ENCODE peak calls at places on chromosome 11, in nine cellular contexts. E, J, G, A, W, I, C, Q and S are unnamed samples.

GRCh38 chr11:78033040-78033439 is 10.0 kb upstream of the KCTD14 start:
- DNase-seq in G (no peak), C (no peak), I (no peak), J (no peak), E (no peak), Q (no peak), W (no peak), A (no peak), S (no peak)

GRCh38 chr11:11843233-11843632 is 1.5 kb downstream of the USP47 start:
- DNase-seq in E (no peak), C (peak; percentile 19), I (peak; percentile 94), J (peak; percentile 11), G (no peak), A (no peak), Q (no peak), W (no peak), S (peak; percentile 15)

GRCh38 chr11:17389957-17390649 is 1.6 kb upstream of the KCNJ11 start:
- DNase-seq in E (no peak), A (no peak), I (no peak), J (no peak), C (no peak), G (no peak), Q (no peak), W (no peak), S (no peak)

GRCh38 chr11:67302571-67303131 is 679 bp upstream of the SSH3 start:
- DNase-seq in W (no peak), G (no peak), I (peak; percentile 10), Q (no peak), J (peak; percentile 78), A (peak; percentile 80), C (no peak), E (peak; percentile 67), S (no peak)

GRCh38 chr11:71927813-71928738 is at the start of gene XNDC1N:
- DNase-seq in G (peak; percentile 47), Q (peak; percentile 7), E (peak; percentile 85), C (peak; percentile 89), A (peak; percentile 86), W (no peak), I (peak; percentile 90), J (peak; percentile 91), S (peak; percentile 77)

GRCh38 chr11:120102862-120103118 is 35.1 kb downstream of the TRIM29 start:
- DNase-seq in Q (no peak), A (no peak), C (no peak), E (no peak), I (no peak), W (no peak), G (no peak), J (peak; percentile 33), S (no peak)

GRCh38 chr11:68143310-68143689 is 22.1 kb upstream of the CHKA start:
- DNase-seq in I (no peak), E (no peak), C (no peak), Q (no peak), W (no peak), J (no peak), A (no peak), G (no peak), S (no peak)

GRCh38 chr11:117618956-117619355 is 178.1 kb downstream of the DSCAML1 start:
- DNase-seq in G (no peak), J (peak; percentile 58), E (no peak), A (peak; percentile 57), W (no peak), C (no peak), Q (no peak), I (no peak), S (no peak)

GRCh38 chr11:107564877-107565218 is 687 bp downstream of the ALKBH8 start:
- DNase-seq in G (no peak), I (no peak), Q (no peak), E (no peak), A (no peak), C (no peak), J (no peak), W (no peak), S (no peak)

GRCh38 chr11:103609117-103610066 is 427.0 kb upstream of the DDI1 start:
- DNase-seq in G (no peak), W (no peak), J (no peak), C (peak; percentile 25), A (no peak), E (no peak), I (peak; percentile 96), Q (no peak), S (no peak)

GRCh38 chr11:11842426-11843008 is 745 bp downstream of the USP47 start:
- DNase-seq in C (peak; percentile 66), I (peak; percentile 86), G (peak; percentile 23), Q (no peak), A (peak; percentile 80), W (no peak), E (peak; percentile 62), J (peak; percentile 73), S (peak; percentile 62)

DNA sequence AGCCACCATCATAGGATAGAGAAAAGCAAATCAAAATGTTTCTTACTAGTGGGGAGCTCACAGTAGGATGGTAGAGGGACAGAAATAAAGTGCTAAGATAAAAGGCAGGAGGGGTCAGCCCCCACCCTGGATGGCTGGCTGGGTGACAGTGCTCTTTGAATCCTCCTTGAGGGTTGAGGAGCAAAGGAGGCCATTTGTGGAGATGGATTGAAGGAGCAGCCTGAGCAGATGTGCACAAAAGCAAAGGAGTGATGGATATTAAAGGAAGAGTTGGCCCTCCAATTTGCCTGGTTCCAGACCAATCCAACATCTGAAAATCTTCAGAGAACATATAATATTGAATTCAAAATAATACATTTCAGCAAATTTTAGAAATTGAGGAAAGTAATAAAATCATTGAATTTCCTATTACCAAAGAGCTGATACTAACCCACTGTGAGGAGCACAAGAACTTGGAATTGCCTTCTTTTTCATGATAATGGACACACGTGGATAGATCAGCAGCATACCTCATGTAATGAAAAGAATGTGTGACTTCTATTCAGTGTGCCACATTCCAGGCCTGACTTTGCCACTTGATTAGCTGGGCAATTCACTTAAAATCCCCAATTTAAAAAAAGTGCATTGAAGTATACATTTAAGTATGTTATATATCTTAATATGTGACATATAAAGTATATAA is 287.0 kb downstream of the FAT3 start:
- DNase-seq in I (no peak), E (no peak), J (peak; percentile 32), G (no peak), Q (no peak), W (no peak), A (no peak), C (no peak), S (no peak)
- H3K27ac ChIP-seq in I (no peak overlapping the region), E (no peak overlapping the region), J (no peak overlapping the region), G (no peak overlapping the region), Q (no peak overlapping the region), W (no peak overlapping the region), A (no peak overlapping the region), C (no peak overlapping the region), S (no peak overlapping the region)

GRCh38 chr11:101390539-101390938 is 193.3 kb downstream of the TRPC6 start:
- DNase-seq in A (no peak), C (no peak), Q (no peak), W (no peak), E (no peak), J (no peak), G (no peak), I (peak; percentile 19), S (no peak)
- TF ChIP-seq CTCF in A (no peak), C (peak; percentile 37), Q (peak; percentile 12), W (peak; percentile 31), E (no peak), J (peak; percentile 36), G (peak; percentile 37), I (peak; percentile 45), S (no peak)

GRCh38 chr11:21040615-21041014 is 371.2 kb downstream of the NELL1 start:
- DNase-seq in Q (no peak), J (no peak), A (no peak), C (no peak), G (no peak), E (no peak), I (no peak), W (no peak), S (no peak)
- H3K27ac ChIP-seq in Q (no peak overlapping the region), J (no peak overlapping the region), A (no peak overlapping the region), C (no peak overlapping the region), G (no peak overlapping the region), E (no peak overlapping the region), I (no peak overlapping the region), W (no peak overlapping the region), S (no peak overlapping the region)

GRCh38 chr11:65421204-65422103 is 1.1 kb upstream of the NEAT1 start:
- DNase-seq in E (peak; percentile 95), J (peak; percentile 39), Q (peak; percentile 97), A (peak; percentile 98), C (peak; percentile 79), W (no peak), I (peak; percentile 99), G (peak; percentile 92), S (peak; percentile 98)

GRCh38 chr11:65422104-65422632 is 430 bp upstream of the NEAT1 start:
- DNase-seq in Q (peak; percentile 84), G (peak; percentile 99), I (peak; percentile 97), A (peak; percentile 99), J (peak; percentile 96), E (peak; percentile 98), C (no peak), W (no peak), S (peak; percentile 96)

GRCh38 chr11:65424200-65425104 is 1.9 kb downstream of the NEAT1 start:
- DNase-seq in Q (no peak), G (peak; percentile 50), E (no peak), W (no peak), C (no peak), I (peak; percentile 54), J (no peak), A (peak; percentile 77), S (no peak)

GRCh38 chr11:65423516-65424199 is 1.1 kb downstream of the NEAT1 start:
- DNase-seq in A (peak; percentile 72), I (peak; percentile 32), J (no peak), E (no peak), C (no peak), G (peak; percentile 20), W (no peak), Q (no peak), S (no peak)

DNA sequence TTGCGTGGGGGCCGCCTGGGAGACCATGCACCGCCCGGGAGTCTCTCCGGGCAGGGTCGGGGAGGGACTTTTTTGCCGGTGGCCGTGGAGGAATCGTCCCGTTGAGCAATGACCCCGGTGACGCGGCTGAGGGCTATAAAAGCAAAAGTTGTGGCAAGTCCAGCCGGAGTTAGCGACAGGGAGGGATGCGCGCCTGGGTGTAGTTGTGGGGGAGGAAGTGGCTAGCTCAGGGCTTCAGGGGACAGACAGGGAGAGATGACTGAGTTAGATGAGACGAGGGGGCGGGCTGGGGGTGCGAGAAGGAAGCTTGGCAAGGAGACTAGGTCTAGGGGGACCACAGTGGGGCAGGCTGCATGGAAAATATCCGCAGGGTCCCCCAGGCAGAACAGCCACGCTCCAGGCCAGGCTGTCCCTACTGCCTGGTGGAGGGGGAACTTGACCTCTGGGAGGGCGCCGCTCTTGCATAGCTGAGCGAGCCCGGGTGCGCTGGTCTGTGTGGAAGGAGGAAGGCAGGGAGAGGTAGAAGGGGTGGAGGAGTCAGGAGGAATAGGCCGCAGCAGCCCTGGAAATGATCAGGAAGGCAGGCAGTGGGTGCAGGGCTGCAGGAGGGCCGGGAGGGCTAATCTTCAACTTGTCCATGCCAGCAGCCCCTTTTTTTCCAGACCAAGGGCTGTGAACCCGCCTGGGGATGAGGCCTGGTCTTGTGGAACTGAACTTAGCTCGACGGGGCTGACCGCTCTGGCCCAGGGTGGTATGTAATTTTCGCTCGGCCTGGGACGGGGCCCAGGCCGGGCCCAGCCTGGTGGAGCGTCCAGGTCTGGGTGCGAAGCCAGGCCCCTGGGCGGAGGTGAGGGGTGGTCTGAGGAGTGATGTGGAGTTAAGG is at the start of gene NEAT1:
- DNase-seq in C (no peak), E (peak; percentile 98), Q (peak; percentile 84), A (peak; percentile 99), W (no peak), J (peak; percentile 77), G (peak; percentile 97), I (peak; percentile 92), S (peak; percentile 97)
- TF ChIP-seq CTCF in C (no peak), E (no peak), Q (no peak), A (no peak), W (no peak), J (no peak), G (no peak), I (no peak), S (no peak)

GRCh38 chr11:1756791-1757771 is 6.6 kb downstream of the CTSD start:
- DNase-seq in W (no peak), E (no peak), J (no peak), C (no peak), A (no peak), Q (no peak), G (no peak), I (no peak), S (no peak)
- H3K27ac ChIP-seq in W (peak overlapping the region; percentile 60), E (peak overlapping the region; percentile 45), J (no peak overlapping the region), C (no peak overlapping the region), A (no peak overlapping the region), Q (no peak overlapping the region), G (peak overlapping the region; percentile 98), I (no peak overlapping the region), S (no peak overlapping the region)